ENCODE peak calls at places on chromosomes 7 and 10, in eight cellular contexts. I, Z, S, G, H, U, Y and E are unnamed samples.

GRCh38 chr7:34453150-34453549 is 204.9 kb upstream of the NPSR1 start:
- DNase-seq in I (no peak), Z (no peak), S (peak; percentile 21), G (no peak), H (no peak), U (no peak), Y (peak; percentile 31), E (no peak)

GRCh38 chr10:3761111-3761686 is 23.8 kb downstream of the KLF6 start:
- DNase-seq in I (no peak), Z (no peak), S (no peak), G (no peak), H (no peak), U (peak; percentile 76), Y (peak; percentile 46), E (no peak)

GRCh38 chr7:132446666-132447217 is 129.5 kb downstream of the PLXNA4 start:
- DNase-seq in I (no peak), Z (no peak), S (no peak), G (no peak), H (no peak), U (no peak), Y (no peak), E (no peak)

GRCh38 chr7:132542895-132543294 is 33.4 kb downstream of the PLXNA4 start:
- DNase-seq in I (no peak), Z (no peak), S (no peak), G (no peak), H (no peak), U (no peak), Y (no peak), E (no peak)

GRCh38 chr7:87057210-87057609 is 2.2 kb downstream of the ELAPOR2 start:
- DNase-seq in I (no peak), Z (no peak), S (no peak), G (no peak), H (no peak), U (no peak), Y (no peak), E (no peak)

GRCh38 chr7:125119559-125120115 is 190.0 kb upstream of the POT1 start:
- DNase-seq in I (no peak), Z (no peak), S (no peak), G (no peak), H (no peak), U (no peak), Y (no peak), E (no peak)

GRCh38 chr10:103241262-103242011 is 4.2 kb upstream of the RPEL1 start:
- DNase-seq in I (no peak), Z (peak; percentile 78), S (peak; percentile 53), G (no peak), H (no peak), U (no peak), Y (peak; percentile 78), E (peak; percentile 31)

GRCh38 chr10:1185911-1186692 is 129.9 kb downstream of the WDR37 start:
- DNase-seq in I (no peak), Z (no peak), S (no peak), G (no peak), H (peak; percentile 8), U (no peak), Y (no peak), E (no peak)

GRCh38 chr7:141053626-141054025 is 20.2 kb upstream of the TMEM178B start:
- DNase-seq in I (peak; percentile 33), Z (peak; percentile 54), S (no peak), G (no peak), H (no peak), U (no peak), Y (peak; percentile 13), E (no peak)

GRCh38 chr7:115230882-115231508 is 309.1 kb downstream of the MDFIC start:
- DNase-seq in I (no peak), Z (peak; percentile 87), S (peak; percentile 70), G (no peak), H (no peak), U (no peak), Y (peak; percentile 96), E (peak; percentile 14)

GRCh38 chr10:34295142-34295548 is 520.0 kb downstream of the PARD3 start:
- DNase-seq in I (no peak), Z (no peak), S (no peak), G (no peak), H (no peak), U (no peak), Y (peak; percentile 61), E (no peak)

GRCh38 chr10:124225468-124226270 is 132.3 kb upstream of the CHST15 start:
- DNase-seq in I (peak; percentile 13), Z (no peak), S (no peak), G (no peak), H (no peak), U (peak; percentile 57), Y (no peak), E (no peak)

GRCh38 chr10:118216526-118217035 is 125.5 kb downstream of the FAM204A start:
- DNase-seq in I (no peak), Z (no peak), S (no peak), G (no peak), H (no peak), U (no peak), Y (no peak), E (no peak)

GRCh38 chr10:103696411-103697145 is 158.8 kb downstream of the SH3PXD2A start:
- DNase-seq in I (peak; percentile 68), Z (peak; percentile 95), S (peak; percentile 95), G (peak; percentile 72), H (peak; percentile 55), U (no peak), Y (peak; percentile 98), E (no peak)

GRCh38 chr7:116512524-116513188 is 12.2 kb upstream of the CAV1 start:
- DNase-seq in I (no peak), Z (peak; percentile 60), S (peak; percentile 27), G (no peak), H (no peak), U (no peak), Y (peak; percentile 78), E (no peak)

GRCh38 chr10:59967079-59967478 is 60.7 kb upstream of the CCDC6 start:
- DNase-seq in I (no peak), Z (no peak), S (no peak), G (no peak), H (no peak), U (no peak), Y (no peak), E (no peak)

GRCh38 chr7:143305423-143306070 is 10.4 kb upstream of the CLCN1 start:
- DNase-seq in I (peak; percentile 68), Z (no peak), S (peak; percentile 70), G (peak; percentile 70), H (peak; percentile 85), U (peak; percentile 27), Y (no peak), E (peak; percentile 17)

GRCh38 chr10:80599424-80599847 is 61.7 kb downstream of the SH2D4B start:
- DNase-seq in I (peak; percentile 42), Z (peak; percentile 64), S (peak; percentile 58), G (peak; percentile 27), H (peak; percentile 78), U (no peak), Y (peak; percentile 43), E (no peak)

GRCh38 chr7:142376356-142376997 is 118.6 kb upstream of the PRSS58 start:
- DNase-seq in I (no peak), Z (no peak), S (no peak), G (no peak), H (no peak), U (no peak), Y (peak; percentile 31), E (no peak)

GRCh38 chr7:15687645-15688025 is 1.2 kb upstream of the MEOX2 start:
- DNase-seq in I (no peak), Z (no peak), S (no peak), G (peak; percentile 56), H (peak; percentile 26), U (no peak), Y (no peak), E (no peak)

GRCh38 chr10:81886939-81887338 is 11.9 kb downstream of the NRG3 start:
- DNase-seq in I (no peak), Z (no peak), S (no peak), G (no peak), H (no peak), U (no peak), Y (no peak), E (no peak)

GRCh38 chr7:6637544-6638229 is 569 bp downstream of the ZNF316 start:
- DNase-seq in I (peak; percentile 39), Z (no peak), S (peak; percentile 78), G (peak; percentile 37), H (peak; percentile 51), U (peak; percentile 82), Y (peak; percentile 40), E (peak; percentile 39)

GRCh38 chr10:30118590-30118989 is 59.2 kb upstream of the JCAD start:
- DNase-seq in I (no peak), Z (no peak), S (no peak), G (no peak), H (no peak), U (no peak), Y (no peak), E (no peak)

GRCh38 chr7:42002654-42003053 is 234.4 kb downstream of the GLI3 start:
- DNase-seq in I (no peak), Z (no peak), S (no peak), G (no peak), H (no peak), U (no peak), Y (no peak), E (no peak)

GRCh38 chr10:104711167-104711765 is 70.2 kb downstream of the SORCS3 start:
- DNase-seq in I (no peak), Z (no peak), S (no peak), G (no peak), H (no peak), U (no peak), Y (no peak), E (no peak)

GRCh38 chr10:122557516-122557915 is 3.0 kb upstream of the DMBT1 start:
- DNase-seq in I (no peak), Z (no peak), S (no peak), G (no peak), H (peak; percentile 30), U (no peak), Y (no peak), E (no peak)

GRCh38 chr7:55423277-55423711 is 58.2 kb downstream of the LANCL2 start:
- DNase-seq in I (no peak), Z (no peak), S (peak; percentile 45), G (no peak), H (no peak), U (no peak), Y (peak; percentile 57), E (no peak)

GRCh38 chr10:123858039-123858740 is 33.4 kb downstream of the CPXM2 start:
- DNase-seq in I (no peak), Z (peak; percentile 32), S (peak; percentile 80), G (no peak), H (no peak), U (no peak), Y (peak; percentile 54), E (no peak)

GRCh38 chr10:128994598-128995143 is 472.4 kb upstream of the MGMT start:
- DNase-seq in I (no peak), Z (no peak), S (no peak), G (no peak), H (no peak), U (no peak), Y (no peak), E (no peak)

GRCh38 chr7:27314111-27314510 is 71.5 kb downstream of the EVX1 start:
- DNase-seq in I (no peak), Z (no peak), S (no peak), G (no peak), H (no peak), U (no peak), Y (no peak), E (no peak)

GRCh38 chr7:90312745-90313144 is 8.4 kb downstream of the FAM237B start:
- DNase-seq in I (no peak), Z (no peak), S (no peak), G (no peak), H (no peak), U (no peak), Y (no peak), E (no peak)

GRCh38 chr7:2516194-2516555 is 3.4 kb upstream of the LFNG start:
- DNase-seq in I (no peak), Z (no peak), S (no peak), G (no peak), H (no peak), U (no peak), Y (no peak), E (no peak)

GRCh38 chr7:11988186-11988585 is 156.2 kb upstream of the THSD7A start:
- DNase-seq in I (no peak), Z (no peak), S (no peak), G (no peak), H (no peak), U (no peak), Y (no peak), E (no peak)

GRCh38 chr10:68735119-68735518 is 14.1 kb downstream of the CCAR1 start:
- DNase-seq in I (no peak), Z (no peak), S (no peak), G (no peak), H (no peak), U (no peak), Y (no peak), E (no peak)